ENCODE peak calls at places on chromosomes 1 and 21, in ten cellular contexts. L is endodermal cell, W is right atrium auricular region, X is ascending aorta, M is left ventricle myocardium inferior, Q is tibial artery, B is uterus, K is heart right ventricle, Y is mesenchymal stem cell, C is WERI-Rb-1. O is an unnamed sample. For H3K9me3 and H3K27me3, the result is how much of the 10 kb centered on the place peaks cover.

GRCh38 chr1:96334236-96334557 is 387.4 kb upstream of the PTBP2 start:
- DNase-seq in L (no peak), W (no peak), X (no peak), M (no peak), Q (no peak), B (no peak), K (no peak), Y (no peak), C (no peak), O (no peak)

GRCh38 chr21:43766734-43767497 is 9.2 kb downstream of the CSTB start:
- DNase-seq in L (no peak), W (no peak), X (no peak), M (no peak), Q (no peak), B (no peak), K (no peak), Y (peak), C (no peak), O (no peak)

GRCh38 chr1:194296201-194296600 is 1109.8 kb upstream of the B3GALT2 start:
- DNase-seq in L (no peak), W (no peak), X (no peak), M (no peak), Q (no peak), B (no peak), K (no peak), Y (no peak), C (no peak), O (no peak)

GRCh38 chr21:34511154-34511553 is 856 bp downstream of the KCNE1 start:
- DNase-seq in L (no peak), W (peak), X (no peak), M (no peak), Q (no peak), B (no peak), K (no peak), Y (peak), C (peak), O (no peak)

GRCh38 chr21:39363607-39364555 is 15.0 kb upstream of the HMGN1 start:
- DNase-seq in L (no peak), W (no peak), X (no peak), M (no peak), Q (no peak), B (no peak), K (no peak), Y (no peak), C (no peak), O (peak)

GRCh38 chr1:101407505-101408211 is 170.8 kb downstream of the S1PR1 start:
- DNase-seq in L (no peak), W (no peak), X (no peak), M (no peak), Q (no peak), B (no peak), K (no peak), Y (no peak), C (no peak), O (no peak)

GRCh38 chr1:177772621-177773020 is 197.2 kb downstream of the SEC16B start:
- DNase-seq in L (no peak), W (no peak), X (no peak), M (no peak), Q (no peak), B (no peak), K (no peak), Y (no peak), C (no peak), O (no peak)

GRCh38 chr1:114627107-114627506 is 42.7 kb downstream of the DENND2C start:
- DNase-seq in L (no peak), W (no peak), X (no peak), M (no peak), Q (no peak), B (no peak), K (no peak), Y (no peak), C (no peak), O (no peak)

GRCh38 chr1:13824626-13825025 is 124.6 kb downstream of the PRDM2 start:
- DNase-seq in L (no peak), W (no peak), X (peak), M (no peak), Q (peak), B (no peak), K (no peak), Y (no peak), C (no peak), O (no peak)
- H3K9me3 ChIP-seq in L (under half), W (under half), X (under half), M (under half), Q (under half), B (under half), K (under half), Y (under half), C (under half), O (under half)

GRCh38 chr1:5225687-5226389 is 571.4 kb downstream of the AJAP1 start:
- DNase-seq in L (peak), W (no peak), X (no peak), M (no peak), Q (no peak), B (no peak), K (no peak), Y (no peak), C (peak), O (no peak)
- H3K4me3 ChIP-seq in L (peak), W (no peak), X (no peak), M (no peak), Q (no peak), B (no peak), K (no peak), Y (no peak), C (peak), O (no peak)

GRCh38 chr1:147634645-147635044 is 35.7 kb downstream of the ACP6 start:
- DNase-seq in L (no peak), W (no peak), X (no peak), M (no peak), Q (no peak), B (no peak), K (no peak), Y (no peak), C (no peak), O (no peak)
- H3K27me3 ChIP-seq in L (under half), W (under half), X (under half), M (under half), Q (under half), B (under half), K (under half), Y (under half), C (under half), O (under half)

DNA sequence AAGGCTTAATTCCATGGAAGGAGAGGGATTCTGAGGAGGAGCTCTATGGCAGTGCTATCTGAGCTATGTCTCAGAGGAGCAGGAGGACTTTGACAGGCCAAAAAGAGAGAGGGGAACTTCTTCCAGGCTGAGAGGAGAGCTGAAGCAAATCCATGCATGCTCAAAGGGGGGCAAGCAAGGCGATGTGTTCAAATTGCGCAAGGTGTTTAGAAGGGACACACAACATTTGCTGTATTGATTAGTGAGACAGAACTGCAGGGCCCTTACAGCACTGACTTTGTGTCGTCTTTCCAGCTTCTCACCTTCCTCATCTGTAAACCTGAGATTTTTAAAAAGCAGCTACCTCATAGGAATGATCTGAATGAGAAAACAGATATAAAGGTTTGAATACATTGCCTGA is 145.3 kb downstream of the DAB1 start:
- DNase-seq in L (no peak), W (no peak), X (no peak), M (no peak), Q (no peak), B (no peak), K (no peak), Y (no peak), C (no peak), O (no peak)
- H3K9me3 ChIP-seq in L (under half), W (under half), X (under half), M (under half), Q (under half), B (under half), K (under half), Y (under half), C (under half), O (under half)

GRCh38 chr1:203282720-203283542 is 22.4 kb upstream of the BTG2 start:
- DNase-seq in L (no peak), W (peak), X (peak), M (no peak), Q (peak), B (no peak), K (no peak), Y (no peak), C (peak), O (no peak)
- H3K4me3 ChIP-seq in L (no peak), W (no peak), X (no peak), M (no peak), Q (no peak), B (no peak), K (no peak), Y (no peak), C (no peak), O (no peak)

DNA sequence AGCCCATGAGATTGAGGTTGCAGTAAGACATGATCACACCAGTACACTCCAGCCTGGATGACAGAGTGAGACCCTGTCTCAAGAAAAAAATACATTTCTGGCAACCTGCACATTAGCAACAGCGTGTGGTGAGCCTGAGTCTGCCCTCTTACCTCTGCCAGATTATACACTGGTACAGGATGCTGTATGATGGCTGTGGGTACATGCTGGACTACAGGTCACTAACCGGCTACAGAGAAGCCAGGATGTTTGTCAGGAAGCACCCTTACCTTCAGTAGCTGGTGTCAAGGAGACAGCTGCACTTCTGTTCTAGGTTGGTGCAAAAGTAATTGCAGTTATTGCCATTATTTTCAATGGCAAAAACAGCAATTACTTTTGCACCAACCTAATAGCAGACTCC is 575.7 kb downstream of the NPHP4 start:
- DNase-seq in L (no peak), W (no peak), X (no peak), M (no peak), Q (no peak), B (no peak), K (no peak), Y (no peak), C (no peak), O (no peak)
- H3K27me3 ChIP-seq in L (under half), W (under half), X (under half), M (half or more), Q (under half), B (under half), K (under half), Y (under half), C (under half), O (under half)